ENCODE peak calls at places on chromosomes 2 and 18, in seven cellular contexts. One of them, this sample, is unnamed.

GRCh38 chr18:55097406-55098170 is 138.3 kb upstream of the CCDC68 start:
- DNase-seq in spleen: no peak
- DNase-seq in sigmoid colon: no peak
- DNase-seq in HepG2: no peak
- DNase-seq in prostate gland: no peak
- DNase-seq in suprapubic skin: no peak
- DNase-seq in HCT116: no peak
- DNase-seq in this sample: peak

GRCh38 chr2:1648241-1649102 is 95.8 kb downstream of the PXDN start:
- DNase-seq in spleen: peak
- DNase-seq in sigmoid colon: peak
- DNase-seq in HepG2: no peak
- DNase-seq in prostate gland: no peak
- DNase-seq in suprapubic skin: no peak
- DNase-seq in HCT116: no peak
- DNase-seq in this sample: peak

GRCh38 chr2:189199797-189200196 is 20.2 kb upstream of the COL5A2 start:
- DNase-seq in spleen: no peak
- DNase-seq in sigmoid colon: no peak
- DNase-seq in HepG2: no peak
- DNase-seq in prostate gland: no peak
- DNase-seq in suprapubic skin: no peak
- DNase-seq in HCT116: no peak
- DNase-seq in this sample: no peak

GRCh38 chr2:229852565-229852964 is 69.2 kb downstream of the TRIP12 start:
- DNase-seq in spleen: peak
- DNase-seq in sigmoid colon: no peak
- DNase-seq in HepG2: no peak
- DNase-seq in prostate gland: no peak
- DNase-seq in suprapubic skin: no peak
- DNase-seq in HCT116: no peak
- DNase-seq in this sample: no peak

GRCh38 chr2:20451346-20451745 is 4.5 kb downstream of the RHOB start:
- DNase-seq in spleen: no peak
- DNase-seq in sigmoid colon: peak
- DNase-seq in HepG2: no peak
- DNase-seq in prostate gland: no peak
- DNase-seq in suprapubic skin: no peak
- DNase-seq in HCT116: no peak
- DNase-seq in this sample: peak

GRCh38 chr2:46849080-46849715 is 66.4 kb downstream of the MCFD2 start:
- DNase-seq in spleen: no peak
- DNase-seq in sigmoid colon: peak
- DNase-seq in HepG2: peak
- DNase-seq in prostate gland: no peak
- DNase-seq in suprapubic skin: no peak
- DNase-seq in HCT116: no peak
- DNase-seq in this sample: no peak

GRCh38 chr2:25378731-25379490 is 37.2 kb upstream of the DNMT3A start:
- DNase-seq in spleen: peak
- DNase-seq in sigmoid colon: peak
- DNase-seq in HepG2: no peak
- DNase-seq in prostate gland: no peak
- DNase-seq in suprapubic skin: peak
- DNase-seq in HCT116: no peak
- DNase-seq in this sample: peak

GRCh38 chr2:219494952-219495530 is 3.6 kb upstream of the GMPPA start:
- DNase-seq in spleen: no peak
- DNase-seq in sigmoid colon: no peak
- DNase-seq in HepG2: no peak
- DNase-seq in prostate gland: no peak
- DNase-seq in suprapubic skin: no peak
- DNase-seq in HCT116: no peak
- DNase-seq in this sample: no peak

GRCh38 chr2:101533611-101534601 is 59.0 kb upstream of the RFX8 start:
- DNase-seq in spleen: no peak
- DNase-seq in sigmoid colon: no peak
- DNase-seq in HepG2: no peak
- DNase-seq in prostate gland: no peak
- DNase-seq in suprapubic skin: no peak
- DNase-seq in HCT116: no peak
- DNase-seq in this sample: no peak

GRCh38 chr2:53265900-53266299 is 501.7 kb upstream of the CHAC2 start:
- DNase-seq in spleen: no peak
- DNase-seq in sigmoid colon: no peak
- DNase-seq in HepG2: no peak
- DNase-seq in prostate gland: no peak
- DNase-seq in suprapubic skin: no peak
- DNase-seq in HCT116: no peak
- DNase-seq in this sample: no peak

GRCh38 chr2:169372561-169372960 is 10.2 kb upstream of the LRP2 start:
- DNase-seq in spleen: no peak
- DNase-seq in sigmoid colon: no peak
- DNase-seq in HepG2: no peak
- DNase-seq in prostate gland: no peak
- DNase-seq in suprapubic skin: no peak
- DNase-seq in HCT116: no peak
- DNase-seq in this sample: no peak

GRCh38 chr2:110813896-110814295 is 81.5 kb downstream of the ACOXL start:
- DNase-seq in spleen: no peak
- DNase-seq in sigmoid colon: no peak
- DNase-seq in HepG2: no peak
- DNase-seq in prostate gland: no peak
- DNase-seq in suprapubic skin: no peak
- DNase-seq in HCT116: no peak
- DNase-seq in this sample: no peak

GRCh38 chr2:63488118-63488713 is 100.1 kb downstream of the WDPCP start:
- DNase-seq in spleen: no peak
- DNase-seq in sigmoid colon: no peak
- DNase-seq in HepG2: peak
- DNase-seq in prostate gland: no peak
- DNase-seq in suprapubic skin: no peak
- DNase-seq in HCT116: peak
- DNase-seq in this sample: no peak

GRCh38 chr2:67322361-67323001 is 74.7 kb upstream of the ETAA1 start:
- DNase-seq in spleen: no peak
- DNase-seq in sigmoid colon: peak
- DNase-seq in HepG2: peak
- DNase-seq in prostate gland: no peak
- DNase-seq in suprapubic skin: no peak
- DNase-seq in HCT116: peak
- DNase-seq in this sample: no peak

GRCh38 chr18:40868110-40868858 is 1086.8 kb upstream of the PIK3C3 start:
- DNase-seq in spleen: no peak
- DNase-seq in sigmoid colon: no peak
- DNase-seq in HepG2: peak
- DNase-seq in prostate gland: no peak
- DNase-seq in suprapubic skin: no peak
- DNase-seq in HCT116: no peak
- DNase-seq in this sample: no peak

DNA sequence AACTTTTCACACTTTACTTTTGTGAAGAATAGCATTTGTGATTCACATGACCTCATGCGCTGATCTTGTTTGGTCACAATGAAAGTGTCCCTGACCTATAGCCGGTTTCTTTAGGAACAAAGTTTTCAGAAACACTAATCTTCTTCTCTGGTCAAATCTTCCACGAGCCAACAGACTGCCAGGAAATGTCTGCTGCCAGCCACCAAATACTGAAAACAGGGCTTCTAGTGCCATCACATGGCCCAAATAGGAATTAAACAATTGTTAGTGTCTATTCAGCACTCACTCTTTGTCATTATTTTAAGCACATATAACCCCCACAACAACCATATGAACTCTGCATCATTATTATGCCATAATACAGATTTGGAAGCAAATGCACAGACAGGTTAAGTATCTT is 286.5 kb upstream of the SYT4 start:
- DNase-seq in spleen: no peak
- DNase-seq in sigmoid colon: no peak
- DNase-seq in HepG2: peak
- DNase-seq in prostate gland: no peak
- DNase-seq in suprapubic skin: no peak
- DNase-seq in HCT116: no peak
- DNase-seq in this sample: no peak
- TF ChIP-seq CTCF in spleen: no peak
- TF ChIP-seq CTCF in sigmoid colon: peak
- TF ChIP-seq CTCF in HepG2: peak
- TF ChIP-seq CTCF in prostate gland: peak
- TF ChIP-seq CTCF in suprapubic skin: no peak
- TF ChIP-seq CTCF in HCT116: no peak
- TF ChIP-seq CTCF in this sample: no peak

DNA sequence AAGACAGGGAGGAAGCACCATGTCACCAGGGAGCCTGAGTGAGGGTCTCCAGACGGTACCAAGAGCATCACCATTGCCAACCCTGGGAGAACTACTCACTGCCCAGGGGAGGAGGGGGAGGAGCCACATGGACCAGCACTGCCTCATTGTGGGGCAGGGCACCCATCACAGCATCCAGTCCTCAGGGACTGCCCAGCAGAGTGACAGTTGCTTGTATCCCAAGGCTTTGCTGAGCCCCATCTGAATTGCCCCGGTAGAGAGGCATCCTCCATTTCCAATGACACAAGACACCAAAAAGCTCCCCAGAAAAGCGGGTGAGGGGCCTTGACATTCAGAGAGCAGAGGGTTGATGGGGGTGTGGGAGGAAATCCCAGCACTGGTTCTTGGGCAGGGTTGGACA is 6.8 kb upstream of the CIB4 start:
- DNase-seq in spleen: peak
- DNase-seq in sigmoid colon: no peak
- DNase-seq in HepG2: no peak
- DNase-seq in prostate gland: no peak
- DNase-seq in suprapubic skin: peak
- DNase-seq in HCT116: no peak
- DNase-seq in this sample: peak
- TF ChIP-seq POLR2AphosphoS5 in spleen: no peak
- TF ChIP-seq POLR2AphosphoS5 in sigmoid colon: no peak
- TF ChIP-seq POLR2AphosphoS5 in HepG2: no peak
- TF ChIP-seq POLR2AphosphoS5 in prostate gland: no peak
- TF ChIP-seq POLR2AphosphoS5 in suprapubic skin: no peak
- TF ChIP-seq POLR2AphosphoS5 in HCT116: no peak
- TF ChIP-seq POLR2AphosphoS5 in this sample: no peak

GRCh38 chr2:30979822-30980245 is 158.4 kb downstream of the GALNT14 start:
- DNase-seq in spleen: no peak
- DNase-seq in sigmoid colon: peak
- DNase-seq in HepG2: no peak
- DNase-seq in prostate gland: peak
- DNase-seq in suprapubic skin: no peak
- DNase-seq in HCT116: peak
- DNase-seq in this sample: no peak
- TF ChIP-seq CTCF in spleen: no peak
- TF ChIP-seq CTCF in sigmoid colon: no peak
- TF ChIP-seq CTCF in HepG2: no peak
- TF ChIP-seq CTCF in prostate gland: peak
- TF ChIP-seq CTCF in suprapubic skin: no peak
- TF ChIP-seq CTCF in HCT116: no peak
- TF ChIP-seq CTCF in this sample: no peak

DNA sequence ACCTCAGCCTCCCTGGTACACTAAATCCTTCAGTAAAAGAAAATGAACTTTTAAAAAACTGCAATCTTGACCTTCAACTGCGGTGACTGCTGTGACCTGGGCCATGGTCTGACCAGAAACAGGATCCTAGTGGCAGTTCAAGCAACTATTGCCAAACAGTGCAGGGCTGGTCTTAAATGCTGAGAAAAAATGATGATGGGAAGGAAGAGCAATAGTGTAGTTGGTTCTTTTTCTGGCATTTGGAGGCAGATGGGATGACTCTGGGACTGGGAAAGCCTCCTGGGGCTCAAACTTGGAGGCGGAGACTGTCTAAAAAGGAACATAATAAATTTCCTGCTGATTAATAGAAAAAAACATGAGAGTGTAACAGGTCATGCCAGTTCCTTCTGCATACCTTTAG is 45.4 kb downstream of the CHN1 start:
- DNase-seq in spleen: no peak
- DNase-seq in sigmoid colon: no peak
- DNase-seq in HepG2: no peak
- DNase-seq in prostate gland: no peak
- DNase-seq in suprapubic skin: no peak
- DNase-seq in HCT116: no peak
- DNase-seq in this sample: no peak
- TF ChIP-seq POLR2AphosphoS5 in spleen: no peak
- TF ChIP-seq POLR2AphosphoS5 in sigmoid colon: no peak
- TF ChIP-seq POLR2AphosphoS5 in HepG2: no peak
- TF ChIP-seq POLR2AphosphoS5 in prostate gland: no peak
- TF ChIP-seq POLR2AphosphoS5 in suprapubic skin: no peak
- TF ChIP-seq POLR2AphosphoS5 in HCT116: no peak
- TF ChIP-seq POLR2AphosphoS5 in this sample: no peak

GRCh38 chr2:242029422-242030225 is 160.1 kb downstream of the RTP5 start:
- DNase-seq in spleen: peak
- DNase-seq in sigmoid colon: peak
- DNase-seq in HepG2: no peak
- DNase-seq in prostate gland: no peak
- DNase-seq in suprapubic skin: peak
- DNase-seq in HCT116: no peak
- DNase-seq in this sample: peak
- TF ChIP-seq CTCF in spleen: no peak
- TF ChIP-seq CTCF in sigmoid colon: no peak
- TF ChIP-seq CTCF in HepG2: no peak
- TF ChIP-seq CTCF in prostate gland: no peak
- TF ChIP-seq CTCF in suprapubic skin: no peak
- TF ChIP-seq CTCF in HCT116: no peak
- TF ChIP-seq CTCF in this sample: no peak

GRCh38 chr2:38720613-38721241 is 30.4 kb downstream of the SRSF7 start:
- DNase-seq in spleen: no peak
- DNase-seq in sigmoid colon: peak
- DNase-seq in HepG2: no peak
- DNase-seq in prostate gland: peak
- DNase-seq in suprapubic skin: no peak
- DNase-seq in HCT116: no peak
- DNase-seq in this sample: no peak
- TF ChIP-seq POLR2AphosphoS5 in spleen: no peak
- TF ChIP-seq POLR2AphosphoS5 in sigmoid colon: peak
- TF ChIP-seq POLR2AphosphoS5 in HepG2: no peak
- TF ChIP-seq POLR2AphosphoS5 in prostate gland: peak
- TF ChIP-seq POLR2AphosphoS5 in suprapubic skin: no peak
- TF ChIP-seq POLR2AphosphoS5 in HCT116: no peak
- TF ChIP-seq POLR2AphosphoS5 in this sample: no peak

GRCh38 chr18:11826836-11827235 is 24.4 kb upstream of the CHMP1B start:
- DNase-seq in spleen: no peak
- DNase-seq in sigmoid colon: no peak
- DNase-seq in HepG2: peak
- DNase-seq in prostate gland: no peak
- DNase-seq in suprapubic skin: no peak
- DNase-seq in HCT116: no peak
- DNase-seq in this sample: no peak
- TF ChIP-seq CTCF in spleen: no peak
- TF ChIP-seq CTCF in sigmoid colon: no peak
- TF ChIP-seq CTCF in HepG2: peak
- TF ChIP-seq CTCF in prostate gland: no peak
- TF ChIP-seq CTCF in suprapubic skin: no peak
- TF ChIP-seq CTCF in HCT116: no peak
- TF ChIP-seq CTCF in this sample: no peak